ENCODE peak calls at places on chromosomes 12 and 14, in six cellular contexts. U is tibial artery, F is cardiac muscle cell, E is breast epithelium, H is Caco-2, X is heart right ventricle. I is an unnamed sample.

GRCh38 chr14:99237288-99237687 is 34.7 kb downstream of the BCL11B start:
- DNase-seq in H (no peak), U (no peak), F (no peak), E (no peak), X (no peak), I (no peak)

GRCh38 chr12:75795125-75795524 is 236.5 kb downstream of the PHLDA1 start:
- DNase-seq in H (no peak), E (no peak), U (no peak), X (no peak), F (no peak), I (no peak)

GRCh38 chr14:101174980-101175606 is 271.6 kb upstream of the RTL1 start:
- DNase-seq in U (no peak), F (no peak), E (no peak), H (no peak), X (no peak), I (no peak)

GRCh38 chr14:69879175-69880047 is at the start of gene SMOC1:
- DNase-seq in U (peak; percentile 90), F (peak; percentile 90), X (peak; percentile 47), H (no peak), E (peak; percentile 45), I (no peak)

GRCh38 chr14:55780156-55780946 is 200.3 kb downstream of the KTN1 start:
- DNase-seq in E (peak; percentile 82), F (peak; percentile 49), H (no peak), X (peak; percentile 57), U (peak; percentile 80), I (peak; percentile 82)

GRCh38 chr14:39109893-39110715 is 4.0 kb upstream of the GEMIN2 start:
- DNase-seq in F (no peak), E (no peak), X (no peak), U (no peak), H (no peak), I (no peak)

GRCh38 chr12:7512528-7512927 is 9.0 kb upstream of the CD163 start:
- DNase-seq in H (peak; percentile 77), U (peak; percentile 65), F (peak; percentile 5), X (no peak), E (no peak), I (no peak)

GRCh38 chr12:77152623-77153193 is 87.3 kb upstream of the E2F7 start:
- DNase-seq in U (no peak), E (no peak), H (no peak), F (peak; percentile 52), X (no peak), I (no peak)

GRCh38 chr12:46556105-46556559 is 183.6 kb upstream of the SLC38A2 start:
- DNase-seq in E (no peak), X (no peak), U (no peak), F (peak; percentile 49), H (no peak), I (no peak)

GRCh38 chr12:25686351-25686750 is 133.3 kb upstream of the LMNTD1 start:
- DNase-seq in U (no peak), X (no peak), E (no peak), H (no peak), F (no peak), I (no peak)

GRCh38 chr12:52279683-52280318 is 5.4 kb downstream of the KRT86 start:
- DNase-seq in F (no peak), E (peak; percentile 22), X (no peak), U (no peak), H (no peak), I (no peak)

GRCh38 chr14:68762944-68763831 is 29.7 kb downstream of the ZFP36L1 start:
- DNase-seq in X (peak; percentile 83), F (peak; percentile 87), E (peak; percentile 67), H (peak; percentile 88), U (no peak), I (peak; percentile 71)

GRCh38 chr12:45219621-45220020 is 3.7 kb downstream of the ANO6 start:
- DNase-seq in X (no peak), E (no peak), F (no peak), H (no peak), U (no peak), I (no peak)
- H3K4me1 ChIP-seq in X (peaks cover 49% of the 10 kb centered on the region), E (peaks cover 6% of the 10 kb centered on the region), F (peaks cover 12% of the 10 kb centered on the region), H (peaks cover 40% of the 10 kb centered on the region), U (peaks cover 5% of the 10 kb centered on the region), I (peaks cover 23% of the 10 kb centered on the region)

DNA sequence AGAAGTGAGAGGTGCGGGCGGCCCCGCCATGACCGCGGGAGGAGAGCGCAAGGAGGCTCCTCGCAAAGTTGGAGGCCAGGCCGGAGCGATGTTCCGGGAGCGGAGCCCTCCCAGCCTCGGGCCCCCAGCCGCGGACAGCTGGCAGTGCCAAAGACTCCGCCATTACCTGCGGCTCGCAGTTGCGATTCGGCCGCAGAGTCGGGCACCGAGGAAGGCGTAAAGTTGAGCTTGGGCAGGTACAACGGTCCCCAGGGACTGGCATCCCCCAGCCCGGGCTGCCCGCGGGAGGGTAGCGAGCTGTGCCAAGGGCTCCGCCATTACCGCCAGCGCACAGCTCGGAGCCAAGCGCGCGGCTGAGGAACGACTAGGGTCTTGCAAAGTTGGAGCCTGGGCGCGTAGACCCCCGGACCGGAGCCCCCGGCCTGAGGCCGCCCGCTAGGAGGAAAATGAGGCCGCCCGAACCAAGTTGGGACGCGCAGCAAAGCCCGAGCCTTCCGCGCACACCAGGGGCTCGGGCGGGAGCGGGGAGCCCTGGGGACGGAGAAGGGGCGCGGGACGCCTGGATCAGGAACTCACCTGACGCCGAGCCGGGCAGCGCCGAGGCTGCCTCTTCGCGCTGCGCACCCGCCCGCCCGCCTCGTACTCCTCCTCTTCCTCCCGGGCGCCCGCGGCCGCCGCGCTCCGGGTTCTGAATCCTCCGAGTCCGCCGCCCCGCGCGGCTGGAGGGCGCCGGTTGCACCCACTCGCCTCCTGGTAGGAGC is 695 bp downstream of the NOS1 start:
- DNase-seq in F (peak; percentile 16), E (no peak), U (no peak), H (no peak), X (no peak), I (no peak)
- H3K4me3 ChIP-seq in F (peak overlapping the region; percentile 19), E (peak overlapping the region; percentile 40), U (no peak overlapping the region), H (no peak overlapping the region), X (peak overlapping the region; percentile 37), I (no peak overlapping the region)

GRCh38 chr12:109099426-109100020 is 2.1 kb downstream of the UNG start:
- DNase-seq in F (no peak), U (peak; percentile 45), X (no peak), H (no peak), E (peak; percentile 2), I (no peak)

GRCh38 chr12:109098671-109099070 is 1.3 kb downstream of the UNG start:
- DNase-seq in U (peak; percentile 34), H (no peak), E (peak; percentile 15), F (peak; percentile 26), X (no peak), I (no peak)

GRCh38 chr12:109097435-109098141 is at the start of gene UNG:
- DNase-seq in F (peak; percentile 98), X (peak; percentile 98), U (peak; percentile 98), H (peak; percentile 96), E (peak; percentile 97), I (peak; percentile 98)

GRCh38 chr12:109098142-109098652 is 800 bp downstream of the UNG start:
- DNase-seq in H (no peak), F (peak; percentile 86), E (no peak), U (peak; percentile 84), X (peak; percentile 70), I (no peak)

GRCh38 chr12:109097140-109097434 is 310 bp upstream of the UNG start:
- DNase-seq in H (no peak), U (no peak), E (peak; percentile 5), F (no peak), X (no peak), I (no peak)
- H3K4me1 ChIP-seq in H (no peaks in the 10 kb centered on the region), U (peaks cover 33% of the 10 kb centered on the region), E (peaks cover 5% of the 10 kb centered on the region), F (peaks cover 10% of the 10 kb centered on the region), X (peaks cover 40% of the 10 kb centered on the region), I (peaks cover 35% of the 10 kb centered on the region)

DNA sequence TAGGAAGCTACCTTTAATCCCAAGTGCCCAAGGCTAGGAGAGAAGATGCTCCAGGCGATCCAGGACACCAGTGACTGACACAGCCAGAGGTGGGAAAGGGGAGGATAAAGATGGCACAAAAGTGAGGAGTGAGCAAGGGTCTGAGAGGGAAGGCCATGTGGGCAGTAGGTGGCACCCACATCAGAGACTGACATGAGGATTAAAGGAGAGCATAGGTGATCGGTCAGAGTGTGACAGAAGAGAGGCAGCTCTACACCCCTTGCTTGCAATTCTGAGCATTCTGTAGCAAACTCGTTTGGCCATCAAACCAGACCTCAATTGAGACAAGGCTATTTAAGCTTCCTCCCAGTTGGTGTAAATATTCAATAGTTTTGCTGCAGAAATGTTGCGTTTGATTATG is 724 bp upstream of the CD27 start:
- DNase-seq in X (no peak), H (no peak), F (no peak), U (no peak), E (no peak), I (no peak)
- H3K4me3 ChIP-seq in X (no peak overlapping the region), H (no peak overlapping the region), F (no peak overlapping the region), U (no peak overlapping the region), E (no peak overlapping the region), I (no peak overlapping the region)

GRCh38 chr14:94478420-94478819 is 2.4 kb upstream of the SERPINA9 start:
- DNase-seq in H (no peak), X (no peak), U (no peak), F (no peak), E (no peak), I (no peak)
- H3K4me1 ChIP-seq in H (no peaks in the 10 kb centered on the region), X (no peaks in the 10 kb centered on the region), U (no peaks in the 10 kb centered on the region), F (no peaks in the 10 kb centered on the region), E (no peaks in the 10 kb centered on the region), I (no peaks in the 10 kb centered on the region)

DNA sequence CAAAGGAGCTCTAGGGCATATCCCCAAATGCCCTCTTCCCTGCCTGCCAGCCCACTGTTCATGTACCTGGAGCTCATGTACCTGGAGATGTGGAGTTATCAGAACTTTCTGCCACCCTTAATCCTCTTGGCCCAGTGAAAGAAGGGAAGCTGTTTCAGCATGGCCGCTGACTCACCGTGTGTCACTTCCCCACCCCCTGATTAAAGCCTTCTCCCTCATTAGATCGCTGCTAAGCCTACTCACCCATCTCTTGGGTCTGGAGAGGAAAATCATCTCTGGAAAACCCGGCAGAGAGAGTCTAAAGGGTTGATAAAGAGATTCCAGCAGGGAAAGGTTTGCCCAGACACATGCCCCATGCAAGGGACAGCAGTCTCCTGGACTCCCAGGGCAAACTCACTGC is 4.5 kb upstream of the LTBP2 start:
- DNase-seq in E (no peak), F (no peak), X (no peak), H (no peak), U (no peak), I (no peak)
- H3K4me3 ChIP-seq in E (no peak overlapping the region), F (no peak overlapping the region), X (no peak overlapping the region), H (no peak overlapping the region), U (no peak overlapping the region), I (peak overlapping the region; percentile 37)

GRCh38 chr12:65125247-65125646 is 4.1 kb upstream of the WIF1 start:
- DNase-seq in X (no peak), U (no peak), H (no peak), E (no peak), F (no peak), I (no peak)
- H3K4me1 ChIP-seq in X (peaks cover 10% of the 10 kb centered on the region), U (peaks cover 9% of the 10 kb centered on the region), H (no peaks in the 10 kb centered on the region), E (no peaks in the 10 kb centered on the region), F (peaks cover 14% of the 10 kb centered on the region), I (peaks cover 8% of the 10 kb centered on the region)

GRCh38 chr14:24216345-24216699 is 456 bp upstream of the MDP1 start:
- DNase-seq in X (no peak), U (no peak), F (no peak), H (no peak), E (no peak), I (no peak)
- H3K4me3 ChIP-seq in X (peak overlapping the region; percentile 78), U (peak overlapping the region; percentile 72), F (no peak overlapping the region), H (peak overlapping the region; percentile 70), E (no peak overlapping the region), I (no peak overlapping the region)

DNA sequence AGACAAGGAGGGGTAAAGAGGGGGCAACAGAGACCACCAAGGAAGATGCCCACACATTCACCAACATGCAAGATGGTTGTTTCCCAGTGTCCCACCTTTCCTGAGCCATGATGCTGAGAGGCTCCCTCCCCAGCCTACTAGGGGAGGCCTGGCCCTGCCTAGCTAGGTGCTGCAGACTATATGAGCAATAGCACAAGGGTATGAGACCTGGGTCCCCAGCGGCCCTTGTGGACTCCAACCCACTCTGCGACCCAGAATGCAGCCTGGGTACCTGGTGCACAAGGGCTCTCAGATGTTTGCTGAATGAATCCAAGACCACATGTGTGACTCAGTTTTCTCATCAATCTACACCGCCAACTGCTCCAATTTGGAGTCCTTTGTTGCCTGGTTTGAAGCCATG is 13.9 kb downstream of the TGFB3 start:
- DNase-seq in X (no peak), U (no peak), H (no peak), E (no peak), F (no peak), I (no peak)
- H3K4me1 ChIP-seq in X (peaks cover 24% of the 10 kb centered on the region), U (peaks cover 10% of the 10 kb centered on the region), H (peaks cover 3% of the 10 kb centered on the region), E (no peaks in the 10 kb centered on the region), F (peaks cover 11% of the 10 kb centered on the region), I (no peaks in the 10 kb centered on the region)

I was measured in ascending aorta.